ENCODE peak calls at places on chromosomes 4 and X, in five cellular contexts. One of them, this sample, is unnamed.

GRCh38 chrX:131812847-131813825 is 210.0 kb upstream of the STK26 start:
- DNase-seq in HEK293T: peak; percentile 59
- DNase-seq in HepG2: no peak
- DNase-seq in H1: no peak
- DNase-seq in NT2/D1: no peak
- DNase-seq in this sample: peak; percentile 92

GRCh38 chr4:95181446-95182306 is 367.1 kb downstream of the UNC5C start:
- DNase-seq in HEK293T: no peak
- DNase-seq in HepG2: no peak
- DNase-seq in H1: peak; percentile 59
- DNase-seq in NT2/D1: peak; percentile 38
- DNase-seq in this sample: no peak

GRCh38 chr4:86685401-86685800 is 91.3 kb downstream of the PTPN13 start:
- DNase-seq in HEK293T: no peak
- DNase-seq in HepG2: peak; percentile 1
- DNase-seq in H1: no peak
- DNase-seq in NT2/D1: no peak
- DNase-seq in this sample: no peak

GRCh38 chr4:37835806-37836205 is 9.3 kb downstream of the PGM2 start:
- DNase-seq in HEK293T: no peak
- DNase-seq in HepG2: no peak
- DNase-seq in H1: no peak
- DNase-seq in NT2/D1: no peak
- DNase-seq in this sample: no peak

GRCh38 chr4:181671672-181672071 is 571.5 kb upstream of the TENM3 start:
- DNase-seq in HEK293T: no peak
- DNase-seq in HepG2: no peak
- DNase-seq in H1: no peak
- DNase-seq in NT2/D1: no peak
- DNase-seq in this sample: no peak

GRCh38 chrX:2220296-2220695 is 280.5 kb downstream of the DHRSX start:
- DNase-seq in HEK293T: no peak
- DNase-seq in HepG2: no peak
- DNase-seq in H1: no peak
- DNase-seq in NT2/D1: no peak
- DNase-seq in this sample: no peak

GRCh38 chr4:144350706-144351105 is 210.2 kb upstream of the GYPA start:
- DNase-seq in HEK293T: no peak
- DNase-seq in HepG2: no peak
- DNase-seq in H1: no peak
- DNase-seq in NT2/D1: no peak
- DNase-seq in this sample: no peak

GRCh38 chrX:27728291-27728690 is 79.5 kb upstream of the MAGEB10 start:
- DNase-seq in HEK293T: no peak
- DNase-seq in HepG2: no peak
- DNase-seq in H1: no peak
- DNase-seq in NT2/D1: no peak
- DNase-seq in this sample: no peak

GRCh38 chrX:54030329-54030728 is 13.9 kb downstream of the PHF8 start:
- DNase-seq in HEK293T: no peak
- DNase-seq in HepG2: no peak
- DNase-seq in H1: no peak
- DNase-seq in NT2/D1: no peak
- DNase-seq in this sample: no peak

GRCh38 chr4:95288552-95288951 is 260.2 kb downstream of the UNC5C start:
- DNase-seq in HEK293T: no peak
- DNase-seq in HepG2: no peak
- DNase-seq in H1: no peak
- DNase-seq in NT2/D1: no peak
- DNase-seq in this sample: no peak

GRCh38 chr4:133969202-133969873 is 232.3 kb downstream of the PABPC4L start:
- DNase-seq in HEK293T: no peak
- DNase-seq in HepG2: no peak
- DNase-seq in H1: no peak
- DNase-seq in NT2/D1: no peak
- DNase-seq in this sample: no peak

GRCh38 chrX:66408507-66408906 is 230.4 kb downstream of the EDA2R start:
- DNase-seq in HEK293T: no peak
- DNase-seq in HepG2: no peak
- DNase-seq in H1: no peak
- DNase-seq in NT2/D1: no peak
- DNase-seq in this sample: peak; percentile 11

GRCh38 chr4:85681194-85681803 is 206.3 kb downstream of the ARHGAP24 start:
- DNase-seq in HEK293T: no peak
- DNase-seq in HepG2: no peak
- DNase-seq in H1: no peak
- DNase-seq in NT2/D1: no peak
- DNase-seq in this sample: no peak

GRCh38 chr4:25506032-25506571 is 129.0 kb downstream of the ANAPC4 start:
- DNase-seq in HEK293T: no peak
- DNase-seq in HepG2: no peak
- DNase-seq in H1: no peak
- DNase-seq in NT2/D1: no peak
- DNase-seq in this sample: no peak

GRCh38 chr4:175536852-175537453 is 275.1 kb downstream of the GPM6A start:
- DNase-seq in HEK293T: peak; percentile 26
- DNase-seq in HepG2: peak; percentile 35
- DNase-seq in H1: no peak
- DNase-seq in NT2/D1: peak; percentile 36
- DNase-seq in this sample: peak; percentile 7

GRCh38 chr4:38160487-38161207 is 200.4 kb downstream of the PTTG2 start:
- DNase-seq in HEK293T: no peak
- DNase-seq in HepG2: peak; percentile 98
- DNase-seq in H1: no peak
- DNase-seq in NT2/D1: no peak
- DNase-seq in this sample: peak; percentile 69

GRCh38 chrX:130413415-130413814 is 11.6 kb downstream of the RBMX2 start:
- DNase-seq in HEK293T: no peak
- DNase-seq in HepG2: no peak
- DNase-seq in H1: no peak
- DNase-seq in NT2/D1: no peak
- DNase-seq in this sample: no peak

GRCh38 chrX:9048801-9049200 is 14.9 kb upstream of the FAM9B start:
- DNase-seq in HEK293T: no peak
- DNase-seq in HepG2: no peak
- DNase-seq in H1: no peak
- DNase-seq in NT2/D1: no peak
- DNase-seq in this sample: no peak

GRCh38 chr4:147830987-147831386 is 99.1 kb downstream of the ARHGAP10 start:
- DNase-seq in HEK293T: no peak
- DNase-seq in HepG2: no peak
- DNase-seq in H1: no peak
- DNase-seq in NT2/D1: no peak
- DNase-seq in this sample: no peak

GRCh38 chr4:161252520-161253141 is 911.2 kb downstream of the FSTL5 start:
- DNase-seq in HEK293T: peak; percentile 13
- DNase-seq in HepG2: peak; percentile 23
- DNase-seq in H1: no peak
- DNase-seq in NT2/D1: no peak
- DNase-seq in this sample: peak; percentile 15

GRCh38 chrX:72128881-72129280 is 2.8 kb downstream of the RTL5 start:
- DNase-seq in HEK293T: peak; percentile 62
- DNase-seq in HepG2: peak; percentile 0
- DNase-seq in H1: peak; percentile 57
- DNase-seq in NT2/D1: no peak
- DNase-seq in this sample: no peak

GRCh38 chrX:46796574-46797191 is 37.8 kb upstream of the SLC9A7 start:
- DNase-seq in HEK293T: peak; percentile 73
- DNase-seq in HepG2: peak; percentile 54
- DNase-seq in H1: peak; percentile 78
- DNase-seq in NT2/D1: peak; percentile 57
- DNase-seq in this sample: no peak

GRCh38 chrX:43703211-43703791 is 47.2 kb downstream of the MAOA start:
- DNase-seq in HEK293T: no peak
- DNase-seq in HepG2: peak; percentile 48
- DNase-seq in H1: no peak
- DNase-seq in NT2/D1: no peak
- DNase-seq in this sample: no peak

GRCh38 chrX:114344756-114345155 is 239.1 kb upstream of the HTR2C start:
- DNase-seq in HEK293T: peak; percentile 49
- DNase-seq in HepG2: peak; percentile 3
- DNase-seq in H1: no peak
- DNase-seq in NT2/D1: peak; percentile 27
- DNase-seq in this sample: no peak

GRCh38 chr4:13539047-13539720 is 5.1 kb downstream of the NKX3-2 start:
- DNase-seq in HEK293T: no peak
- DNase-seq in HepG2: no peak
- DNase-seq in H1: peak; percentile 56
- DNase-seq in NT2/D1: no peak
- DNase-seq in this sample: no peak

GRCh38 chrX:40267334-40268118 is 169.8 kb upstream of the BCOR start:
- DNase-seq in HEK293T: no peak
- DNase-seq in HepG2: no peak
- DNase-seq in H1: no peak
- DNase-seq in NT2/D1: no peak
- DNase-seq in this sample: peak; percentile 19

GRCh38 chr4:22515888-22516541 is at the start of gene ADGRA3:
- DNase-seq in HEK293T: peak; percentile 61
- DNase-seq in HepG2: peak; percentile 56
- DNase-seq in H1: peak; percentile 81
- DNase-seq in NT2/D1: no peak
- DNase-seq in this sample: no peak

GRCh38 chrX:147405764-147406163 is 506.0 kb upstream of the FMR1 start:
- DNase-seq in HEK293T: no peak
- DNase-seq in HepG2: no peak
- DNase-seq in H1: no peak
- DNase-seq in NT2/D1: no peak
- DNase-seq in this sample: no peak

GRCh38 chrX:74118503-74118902 is 185.5 kb upstream of the ZCCHC13 start:
- DNase-seq in HEK293T: no peak
- DNase-seq in HepG2: no peak
- DNase-seq in H1: no peak
- DNase-seq in NT2/D1: no peak
- DNase-seq in this sample: no peak

DNA sequence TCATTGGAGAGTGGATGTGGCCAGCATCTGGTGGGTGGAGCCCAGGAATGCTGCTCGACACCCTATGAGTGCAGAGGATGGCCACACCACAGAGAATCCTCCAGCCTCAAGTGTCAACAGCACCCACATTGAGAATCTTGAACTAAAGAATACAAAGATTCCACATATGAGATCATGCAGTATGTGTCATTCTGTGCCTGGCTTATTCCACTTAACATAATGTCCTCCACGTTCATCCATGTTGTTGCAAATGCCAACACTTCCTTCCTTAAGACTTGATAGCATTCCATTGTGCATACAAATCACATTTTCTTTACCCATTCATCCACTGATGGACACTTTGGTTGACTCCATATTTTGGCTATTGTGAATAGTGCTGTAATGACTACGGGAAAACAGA is 145.8 kb downstream of the PRKX start:
- DNase-seq in HEK293T: no peak
- DNase-seq in HepG2: no peak
- DNase-seq in H1: no peak
- DNase-seq in NT2/D1: no peak
- DNase-seq in this sample: no peak
- TF ChIP-seq SUZ12 in HEK293T: no peak
- TF ChIP-seq SUZ12 in HepG2: no peak
- TF ChIP-seq SUZ12 in H1: no peak
- TF ChIP-seq SUZ12 in NT2/D1: no peak
- TF ChIP-seq SUZ12 in this sample: no peak

DNA sequence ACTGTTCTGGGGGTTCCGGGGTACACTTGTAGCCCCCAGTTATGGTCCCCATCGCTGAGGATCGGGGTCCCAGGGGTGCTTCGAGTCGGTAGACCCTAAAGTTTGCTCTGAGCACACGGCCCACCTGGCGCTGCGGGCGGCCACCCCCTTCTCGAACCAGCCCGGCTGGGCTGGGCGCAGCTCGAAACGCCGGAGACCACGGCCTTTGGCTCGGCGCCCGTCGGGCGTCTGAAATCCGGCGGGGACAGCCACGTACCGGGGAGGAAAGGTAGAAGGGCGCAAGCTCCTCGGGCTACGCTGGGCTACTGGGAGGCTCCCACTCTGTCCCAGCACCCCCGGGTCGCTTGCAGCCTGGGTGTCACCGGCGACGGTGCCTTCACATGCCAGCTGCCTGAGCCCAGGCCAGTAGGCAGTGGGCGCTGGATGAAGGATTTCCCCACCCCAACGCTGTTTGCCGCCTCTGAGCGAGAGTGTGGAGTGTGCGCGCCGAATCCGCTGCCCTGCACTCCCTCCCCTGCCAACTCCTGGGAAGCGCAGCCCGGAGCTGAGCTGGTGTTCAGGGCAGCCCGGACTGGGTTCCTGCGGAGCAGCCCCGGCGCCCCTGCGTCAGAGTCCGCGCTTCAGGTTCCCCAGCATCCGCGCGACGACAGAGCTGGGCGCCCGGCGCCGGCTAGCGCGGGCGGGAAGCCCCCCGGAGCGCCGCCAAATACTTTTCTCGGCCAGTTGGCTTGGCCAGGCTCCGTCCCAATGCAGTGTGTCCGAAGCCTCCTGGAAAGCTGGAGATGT is 637 bp downstream of the MAMLD1 start:
- DNase-seq in HEK293T: no peak
- DNase-seq in HepG2: no peak
- DNase-seq in H1: peak; percentile 50
- DNase-seq in NT2/D1: no peak
- DNase-seq in this sample: no peak
- TF ChIP-seq SUZ12 in HEK293T: no peak
- TF ChIP-seq SUZ12 in HepG2: no peak
- TF ChIP-seq SUZ12 in H1: peak; percentile 63
- TF ChIP-seq SUZ12 in NT2/D1: no peak
- TF ChIP-seq SUZ12 in this sample: peak; percentile 77

GRCh38 chrX:101416691-101417090 is 8.7 kb downstream of the HNRNPH2 start:
- DNase-seq in HEK293T: no peak
- DNase-seq in HepG2: no peak
- DNase-seq in H1: no peak
- DNase-seq in NT2/D1: no peak
- DNase-seq in this sample: no peak

GRCh38 chrX:101415180-101416130 is 7.4 kb downstream of the HNRNPH2 start:
- DNase-seq in HEK293T: peak; percentile 68
- DNase-seq in HepG2: peak; percentile 14
- DNase-seq in H1: no peak
- DNase-seq in NT2/D1: peak; percentile 62
- DNase-seq in this sample: peak; percentile 68

GRCh38 chrX:101417190-101417589 is 9.2 kb downstream of the HNRNPH2 start:
- DNase-seq in HEK293T: no peak
- DNase-seq in HepG2: no peak
- DNase-seq in H1: no peak
- DNase-seq in NT2/D1: no peak
- DNase-seq in this sample: no peak

GRCh38 chrX:101419489-101419888 is 11.5 kb downstream of the HNRNPH2 start:
- DNase-seq in HEK293T: no peak
- DNase-seq in HepG2: no peak
- DNase-seq in H1: no peak
- DNase-seq in NT2/D1: no peak
- DNase-seq in this sample: no peak

GRCh38 chrX:101417981-101418841 is 10.2 kb downstream of the HNRNPH2 start:
- DNase-seq in HEK293T: peak; percentile 43
- DNase-seq in HepG2: no peak
- DNase-seq in H1: peak; percentile 72
- DNase-seq in NT2/D1: no peak
- DNase-seq in this sample: no peak
- TF ChIP-seq SUZ12 in HEK293T: no peak
- TF ChIP-seq SUZ12 in HepG2: no peak
- TF ChIP-seq SUZ12 in H1: no peak
- TF ChIP-seq SUZ12 in NT2/D1: no peak
- TF ChIP-seq SUZ12 in this sample: no peak

GRCh38 chr4:82739292-82740190 is 59.1 kb downstream of the SCD5 start:
- DNase-seq in HEK293T: peak; percentile 87
- DNase-seq in HepG2: peak; percentile 58
- DNase-seq in H1: peak; percentile 97
- DNase-seq in NT2/D1: peak; percentile 44
- DNase-seq in this sample: peak; percentile 12
- TF ChIP-seq SUZ12 in HEK293T: no peak
- TF ChIP-seq SUZ12 in HepG2: no peak
- TF ChIP-seq SUZ12 in H1: no peak
- TF ChIP-seq SUZ12 in NT2/D1: no peak
- TF ChIP-seq SUZ12 in this sample: no peak